ENCODE peak calls at places on chromosomes 5 and 9, in four cellular contexts. F is K562, G is SK-N-SH, U is HCT116. C is an unnamed sample.

GRCh38 chr9:93252781-93253530 is 69.0 kb downstream of the WNK2 start:
- DNase-seq in F (no peak), G (no peak), U (no peak), C (no peak)

GRCh38 chr5:39376293-39376714 is 12.0 kb upstream of the C9 start:
- DNase-seq in F (peak; percentile 77), G (peak; percentile 30), U (peak; percentile 22), C (no peak)

GRCh38 chr5:143118222-143118621 is 285.3 kb downstream of the NR3C1 start:
- DNase-seq in F (no peak), G (no peak), U (no peak), C (no peak)

GRCh38 chr5:3336666-3337065 is 259.0 kb upstream of the IRX1 start:
- DNase-seq in F (no peak), G (no peak), U (no peak), C (no peak)

GRCh38 chr9:37950561-37950960 is 46.6 kb upstream of the SLC25A51 start:
- DNase-seq in F (no peak), G (no peak), U (no peak), C (no peak)

GRCh38 chr5:65926893-65927292 is 518 bp downstream of the ERBIN start:
- DNase-seq in F (peak; percentile 37), G (no peak), U (no peak), C (no peak)

GRCh38 chr9:77495834-77496671 is 152.1 kb downstream of the GNA14 start:
- DNase-seq in F (no peak), G (peak; percentile 17), U (no peak), C (no peak)

GRCh38 chr5:74864823-74865222 is 1.4 kb downstream of the FAM169A start:
- DNase-seq in F (no peak), G (peak; percentile 33), U (no peak), C (no peak)

GRCh38 chr5:16568875-16569580 is 47.8 kb downstream of the RETREG1 start:
- DNase-seq in F (no peak), G (peak; percentile 80), U (no peak), C (peak; percentile 82)

GRCh38 chr9:18905883-18906649 is 126.9 kb downstream of the SAXO1 start:
- DNase-seq in F (no peak), G (no peak), U (no peak), C (peak; percentile 55)

GRCh38 chr5:77882670-77883257 is 106.6 kb upstream of the TBCA start:
- DNase-seq in F (peak; percentile 17), G (no peak), U (no peak), C (no peak)

GRCh38 chr9:89234636-89235035 is 56.0 kb upstream of the SHC3 start:
- DNase-seq in F (no peak), G (peak; percentile 72), U (no peak), C (peak; percentile 37)

GRCh38 chr5:138148811-138149210 is 9.6 kb upstream of the NME5 start:
- DNase-seq in F (peak; percentile 28), G (no peak), U (peak; percentile 46), C (no peak)

GRCh38 chr9:114143214-114143613 is 12.1 kb upstream of the COL27A1 start:
- DNase-seq in F (no peak), G (no peak), U (no peak), C (no peak)

GRCh38 chr9:37987467-37987981 is 81.5 kb downstream of the SHB start:
- DNase-seq in F (peak; percentile 36), G (no peak), U (no peak), C (no peak)

GRCh38 chr9:130498298-130498917 is 53.6 kb downstream of the ASS1 start:
- DNase-seq in F (peak; percentile 54), G (no peak), U (no peak), C (no peak)

GRCh38 chr9:35733109-35733541 is 659 bp downstream of the CREB3 start:
- DNase-seq in F (peak; percentile 66), G (peak; percentile 43), U (peak; percentile 79), C (no peak)

GRCh38 chr5:38039826-38040225 is 200.0 kb upstream of the GDNF start:
- DNase-seq in F (no peak), G (no peak), U (no peak), C (peak; percentile 55)

GRCh38 chr5:14449052-14449661 is 132.4 kb upstream of the OTULINL start:
- DNase-seq in F (peak; percentile 9), G (peak; percentile 60), U (no peak), C (no peak)

GRCh38 chr5:55916986-55917385 is 65.8 kb downstream of the IL31RA start:
- DNase-seq in F (no peak), G (no peak), U (no peak), C (peak; percentile 89)

GRCh38 chr9:21234153-21234687 is 5.6 kb downstream of the IFNA14 start:
- DNase-seq in F (no peak), G (no peak), U (no peak), C (no peak)

GRCh38 chr5:76025069-76025468 is 58.1 kb upstream of the SV2C start:
- DNase-seq in F (no peak), G (peak; percentile 63), U (no peak), C (no peak)

GRCh38 chr5:133453084-133453765 is 159.1 kb downstream of the FSTL4 start:
- DNase-seq in F (no peak), G (no peak), U (no peak), C (no peak)

GRCh38 chr5:164351245-164351834 is 845.9 kb downstream of the MAT2B start:
- DNase-seq in F (no peak), G (no peak), U (no peak), C (no peak)

GRCh38 chr5:1526681-1527131 is 2.9 kb upstream of the LPCAT1 start:
- DNase-seq in F (no peak), G (no peak), U (no peak), C (no peak)
- TF ChIP-seq POLR2AphosphoS5 in F (no peak), G (no peak), U (no peak), C (no peak)

DNA sequence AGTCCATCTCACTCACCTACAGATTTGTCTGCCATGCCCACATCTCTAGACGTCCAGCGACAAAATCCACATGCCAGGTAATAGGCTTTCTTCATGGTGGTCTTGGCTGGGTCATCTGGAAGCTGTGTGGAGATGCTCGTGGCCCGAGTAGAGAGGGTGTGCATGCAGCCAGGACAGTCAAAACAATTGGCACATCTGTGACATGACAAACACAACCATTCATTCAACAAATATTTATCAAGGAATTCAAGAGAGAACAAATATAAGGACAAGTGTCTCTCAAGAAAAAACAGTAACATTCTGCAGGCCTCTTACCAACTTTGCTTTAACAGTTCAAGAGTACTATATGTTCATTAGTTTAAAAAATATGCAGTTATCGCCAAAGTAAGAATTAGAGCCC is 5.4 kb downstream of the DCTN4 start:
- DNase-seq in F (no peak), G (no peak), U (no peak), C (no peak)
- H3K4me1 ChIP-seq in F (no peaks in the 10 kb centered on the region), G (peaks cover 12% of the 10 kb centered on the region), U (peaks cover 5% of the 10 kb centered on the region), C (peaks cover 26% of the 10 kb centered on the region)

GRCh38 chr5:59335544-59335943 is 558.0 kb downstream of the PDE4D start:
- DNase-seq in F (no peak), G (no peak), U (no peak), C (no peak)
- TF ChIP-seq CTCF in F (no peak), G (peak; percentile 13), U (no peak), C (no peak)

GRCh38 chr5:120695368-120695880 is 231.3 kb downstream of the PRR16 start:
- DNase-seq in F (no peak), G (no peak), U (no peak), C (no peak)
- TF ChIP-seq POLR2AphosphoS5 in F (no peak), G (no peak), U (no peak), C (no peak)

GRCh38 chr9:136963751-136964150 is 11.7 kb downstream of the LCN12 start:
- DNase-seq in F (no peak), G (no peak), U (no peak), C (no peak)

GRCh38 chr9:136965771-136966484 is 11.4 kb upstream of the PTGDS start:
- DNase-seq in F (peak; percentile 43), G (no peak), U (no peak), C (no peak)

GRCh38 chr9:136964171-136964689 is 12.2 kb downstream of the LCN12 start:
- DNase-seq in F (peak; percentile 84), G (no peak), U (no peak), C (no peak)

GRCh38 chr9:136963341-136963740 is 11.3 kb downstream of the LCN12 start:
- DNase-seq in F (no peak), G (no peak), U (no peak), C (no peak)

GRCh38 chr9:136964833-136965422 is 12.4 kb upstream of the PTGDS start:
- DNase-seq in F (peak; percentile 34), G (no peak), U (no peak), C (no peak)
- H3K4me1 ChIP-seq in F (peaks cover 76% of the 10 kb centered on the region), G (no peaks in the 10 kb centered on the region), U (peaks cover 11% of the 10 kb centered on the region), C (peaks cover 23% of the 10 kb centered on the region)

DNA sequence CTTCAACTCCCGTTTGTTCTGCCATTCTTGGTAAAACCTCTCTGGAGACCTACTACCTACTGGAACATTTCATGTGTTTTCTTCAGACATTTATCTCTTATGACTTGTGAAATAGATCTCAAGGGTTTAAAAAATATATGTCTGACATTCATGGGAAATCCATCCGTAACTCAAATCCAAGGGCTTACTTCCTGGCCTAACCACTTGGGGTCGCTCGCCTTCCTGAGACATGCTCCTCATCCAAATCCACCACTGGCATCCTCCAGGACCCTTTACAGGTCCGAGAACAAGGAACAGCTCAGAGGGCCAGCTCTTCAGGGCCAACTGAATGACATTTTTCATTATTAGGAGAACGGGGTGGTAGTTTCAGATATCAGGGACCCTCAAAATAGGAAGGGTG is 235.1 kb upstream of the TUT7 start:
- DNase-seq in F (peak; percentile 9), G (no peak), U (no peak), C (no peak)
- TF ChIP-seq CTCF in F (no peak), G (no peak), U (peak; percentile 55), C (no peak)

GRCh38 chr9:134356496-134357470 is 30.5 kb downstream of the RXRA start:
- DNase-seq in F (peak; percentile 88), G (peak; percentile 73), U (no peak), C (no peak)
- TF ChIP-seq POLR2AphosphoS5 in F (peak; percentile 82), G (no peak), U (no peak), C (no peak)

DNA sequence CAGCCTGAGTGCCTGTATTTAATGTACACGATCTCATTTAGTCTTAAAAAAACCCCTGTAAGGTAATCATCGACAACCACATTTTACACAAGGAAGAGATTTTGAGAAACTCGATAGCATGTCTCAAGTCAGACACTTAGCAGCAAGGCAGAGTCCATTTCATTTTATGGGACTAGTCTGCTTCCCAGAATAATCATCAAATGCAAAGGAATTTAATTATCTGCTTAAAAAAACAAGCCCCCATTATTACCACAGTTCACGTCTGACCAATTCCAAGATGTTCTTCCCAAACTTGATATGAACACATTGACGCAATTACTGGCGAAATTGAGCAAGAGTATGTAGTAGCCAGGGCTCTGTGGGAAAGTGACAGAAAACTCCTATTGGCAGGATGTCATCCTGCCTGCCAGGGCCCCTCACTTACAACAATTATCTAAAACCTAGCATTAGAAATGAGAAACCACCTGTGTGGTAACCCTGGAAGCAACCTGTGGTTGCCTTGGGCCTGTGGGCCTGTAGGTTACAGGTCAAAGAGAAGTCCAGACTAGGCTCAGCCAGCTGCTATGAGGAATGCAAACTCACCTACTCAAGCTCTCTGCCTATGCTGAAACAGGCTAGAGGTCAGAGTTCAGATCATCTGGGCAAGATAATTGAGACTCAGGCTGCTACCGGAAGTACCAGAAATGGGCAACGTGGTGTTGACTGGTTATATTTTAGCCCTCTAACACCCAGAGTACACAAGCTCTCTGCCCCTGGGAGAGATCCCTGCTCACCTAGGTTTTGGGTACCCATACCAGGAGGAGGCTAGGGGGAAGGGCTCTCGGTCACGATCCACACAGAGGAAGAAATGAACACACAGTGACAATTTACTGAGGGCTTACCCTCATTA is 1.6 kb downstream of the B4GALT1 start:
- DNase-seq in F (peak; percentile 90), G (no peak), U (no peak), C (no peak)
- H3K4me1 ChIP-seq in F (peaks cover 36% of the 10 kb centered on the region), G (peaks cover 45% of the 10 kb centered on the region), U (peaks cover 43% of the 10 kb centered on the region), C (peaks cover 51% of the 10 kb centered on the region)